ENCODE peak calls at places on chromosomes 11 and 22, in five cellular contexts. F is germinal center; Y is activated gamma-delta T cell treated with anti-CD3 and anti-CD28 coated beads, Interleukin-2, amount 50 U/mL, for 16 hours; J is NCI-H187 treated with DMSO at 0.1 percent for 48 hours; E is HTR-8/SVneo. O is an unnamed sample.

GRCh38 chr11:17915500-17916143 is 97.2 kb downstream of the SERGEF start:
- DNase-seq in E (no peak), Y (no peak), F (no peak), J (no peak), O (no peak)

GRCh38 chr11:1670928-1671371 is 26.0 kb upstream of the KRTAP5-6 start:
- DNase-seq in E (no peak), Y (no peak), F (no peak), J (no peak), O (no peak)

GRCh38 chr11:75689861-75690641 is 21.2 kb upstream of the MAP6 start:
- DNase-seq in E (no peak), J (no peak), Y (no peak), F (peak; percentile 53), O (no peak)

GRCh38 chr11:35321532-35322320 is 97.6 kb downstream of the SLC1A2 start:
- DNase-seq in Y (no peak), J (no peak), F (no peak), E (no peak), O (no peak)

GRCh38 chr22:42091446-42091764 is 833 bp upstream of the NDUFA6 start:
- DNase-seq in Y (no peak), E (no peak), J (no peak), F (no peak), O (no peak)

GRCh38 chr11:16610213-16610737 is 128.2 kb upstream of the C11orf58 start:
- DNase-seq in Y (no peak), J (no peak), F (no peak), E (no peak), O (no peak)

GRCh38 chr11:116513894-116514293 is 258.9 kb downstream of the BUD13 start:
- DNase-seq in Y (no peak), J (no peak), E (peak; percentile 34), F (no peak), O (peak; percentile 78)

GRCh38 chr22:44399906-44400762 is 87.4 kb upstream of the SHISAL1 start:
- DNase-seq in J (no peak), Y (no peak), E (no peak), F (no peak), O (no peak)

GRCh38 chr11:124329787-124330478 is 9.9 kb upstream of the OR8D2 start:
- DNase-seq in F (peak; percentile 10), J (no peak), E (no peak), Y (no peak), O (no peak)